ENCODE peak calls at places on chromosomes 3 and 15, in six cellular contexts. M is endodermal cell, P is K562, T is mesendoderm, N is GM23248, J is H9. B is an unnamed sample. For H3K4me1, the result is how much of the 10 kb centered on the place peaks cover.

GRCh38 chr3:140523600-140523999 is 154.3 kb upstream of the TRIM42 start:
- DNase-seq in M (no peak), P (no peak), T (no peak), N (no peak), J (no peak), B (no peak)

GRCh38 chr3:66265627-66266026 is 44.8 kb downstream of the SLC25A26 start:
- DNase-seq in M (no peak), P (no peak), T (no peak), N (no peak), J (no peak), B (no peak)

GRCh38 chr3:193701896-193702644 is 109.1 kb downstream of the OPA1 start:
- DNase-seq in M (no peak), P (no peak), T (no peak), N (peak), J (no peak), B (no peak)

GRCh38 chr15:50143255-50143860 is 24.3 kb upstream of the ATP8B4 start:
- DNase-seq in M (no peak), P (no peak), T (no peak), N (no peak), J (no peak), B (no peak)

GRCh38 chr15:98554272-98555172 is 93.8 kb upstream of the IGF1R start:
- DNase-seq in M (peak), P (no peak), T (peak), N (no peak), J (no peak), B (no peak)

GRCh38 chr3:4897765-4898453 is 81.3 kb upstream of the BHLHE40 start:
- DNase-seq in M (no peak), P (no peak), T (peak), N (peak), J (no peak), B (no peak)

GRCh38 chr15:57323806-57324589 is 52.3 kb upstream of the CGNL1 start:
- DNase-seq in M (peak), P (peak), T (peak), N (no peak), J (peak), B (peak)

GRCh38 chr3:55434789-55435188 is 52.3 kb downstream of the WNT5A start:
- DNase-seq in M (peak), P (peak), T (peak), N (peak), J (peak), B (no peak)

GRCh38 chr3:128051459-128051836 is 789 bp upstream of the SEC61A1 start:
- DNase-seq in M (no peak), P (no peak), T (peak), N (peak), J (no peak), B (no peak)

GRCh38 chr3:71903141-71903540 is 118.2 kb upstream of the PROK2 start:
- DNase-seq in M (no peak), P (no peak), T (no peak), N (peak), J (no peak), B (no peak)

GRCh38 chr3:196979545-196979944 is 10.9 kb upstream of the PIGZ start:
- DNase-seq in M (peak), P (peak), T (no peak), N (peak), J (no peak), B (no peak)

GRCh38 chr15:77507911-77508310 is 87.2 kb downstream of the HMG20A start:
- DNase-seq in M (no peak), P (no peak), T (no peak), N (peak), J (no peak), B (no peak)

GRCh38 chr15:45180201-45180600 is 7.6 kb downstream of the SHF start:
- DNase-seq in M (no peak), P (no peak), T (no peak), N (no peak), J (no peak), B (no peak)

GRCh38 chr3:104856743-104857142 is 510.0 kb upstream of the ALCAM start:
- DNase-seq in M (no peak), P (no peak), T (peak), N (no peak), J (no peak), B (no peak)

GRCh38 chr15:41607033-41607432 is 48.0 kb downstream of the TYRO3 start:
- DNase-seq in M (no peak), P (no peak), T (no peak), N (peak), J (no peak), B (no peak)

GRCh38 chr15:50590288-50590687 is 43.8 kb upstream of the USP50 start:
- DNase-seq in M (no peak), P (no peak), T (no peak), N (no peak), J (no peak), B (no peak)

GRCh38 chr15:95932676-95933075 is 397.8 kb upstream of the NR2F2 start:
- DNase-seq in M (no peak), P (no peak), T (no peak), N (peak), J (no peak), B (no peak)

GRCh38 chr3:9448643-9449042 is 51.2 kb downstream of the SETD5 start:
- DNase-seq in M (no peak), P (no peak), T (no peak), N (peak), J (no peak), B (no peak)

GRCh38 chr3:134644731-134645514 is 5.9 kb downstream of the KY start:
- DNase-seq in M (peak), P (no peak), T (no peak), N (no peak), J (peak), B (no peak)

GRCh38 chr3:81425198-81425868 is 336.1 kb downstream of the GBE1 start:
- DNase-seq in M (peak), P (no peak), T (peak), N (peak), J (no peak), B (no peak)

GRCh38 chr15:101652783-101653430 is 726 bp upstream of the TM2D3 start:
- DNase-seq in M (peak), P (peak), T (peak), N (peak), J (no peak), B (peak)

GRCh38 chr3:6805236-6805635 is 55.7 kb upstream of the GRM7 start:
- DNase-seq in M (no peak), P (no peak), T (no peak), N (no peak), J (no peak), B (no peak)

GRCh38 chr3:188954590-188955208 is 217.1 kb upstream of the TPRG1 start:
- DNase-seq in M (peak), P (peak), T (peak), N (peak), J (peak), B (peak)

GRCh38 chr15:62857411-62857853 is 185.1 kb upstream of the TPM1 start:
- DNase-seq in M (peak), P (no peak), T (no peak), N (peak), J (no peak), B (no peak)

GRCh38 chr3:24259901-24260512 is 234.6 kb downstream of the THRB start:
- DNase-seq in M (no peak), P (peak), T (no peak), N (peak), J (no peak), B (no peak)

GRCh38 chr15:64619880-64620839 is 155.2 kb downstream of the RBPMS2 start:
- DNase-seq in M (no peak), P (no peak), T (no peak), N (peak), J (no peak), B (no peak)

GRCh38 chr15:90126457-90127435 is 24.5 kb upstream of the IDH2 start:
- DNase-seq in M (peak), P (no peak), T (peak), N (peak), J (peak), B (no peak)

GRCh38 chr15:66292261-66293084 is 895 bp upstream of the DIS3L start:
- DNase-seq in M (no peak), P (peak), T (no peak), N (no peak), J (no peak), B (no peak)

GRCh38 chr15:90561344-90562244 is 31.9 kb downstream of the CRTC3 start:
- DNase-seq in M (no peak), P (no peak), T (no peak), N (peak), J (no peak), B (no peak)

GRCh38 chr3:128523591-128523990 is 30.6 kb upstream of the GATA2 start:
- DNase-seq in M (no peak), P (no peak), T (no peak), N (no peak), J (no peak), B (no peak)

GRCh38 chr3:10279384-10280176 is 13.2 kb downstream of the GHRL start:
- DNase-seq in M (no peak), P (peak), T (no peak), N (no peak), J (no peak), B (no peak)

GRCh38 chr3:157098121-157098822 is 61.7 kb downstream of the CCNL1 start:
- DNase-seq in M (no peak), P (no peak), T (no peak), N (peak), J (no peak), B (no peak)

GRCh38 chr3:122265937-122266336 is 59.1 kb upstream of the CSTA start:
- DNase-seq in M (no peak), P (no peak), T (peak), N (no peak), J (no peak), B (no peak)

GRCh38 chr3:31105011-31105410 is 210.6 kb upstream of the GADL1 start:
- DNase-seq in M (no peak), P (no peak), T (no peak), N (peak), J (no peak), B (no peak)

GRCh38 chr3:31103623-31104180 is 209.2 kb upstream of the GADL1 start:
- DNase-seq in M (peak), P (no peak), T (peak), N (no peak), J (no peak), B (no peak)

GRCh38 chr3:31106912-31107311 is 212.5 kb upstream of the GADL1 start:
- DNase-seq in M (no peak), P (no peak), T (no peak), N (peak), J (no peak), B (no peak)

GRCh38 chr3:31106204-31106603 is 211.7 kb upstream of the GADL1 start:
- DNase-seq in M (no peak), P (peak), T (no peak), N (peak), J (no peak), B (no peak)

GRCh38 chr3:31105438-31106077 is 211.1 kb upstream of the GADL1 start:
- DNase-seq in M (no peak), P (peak), T (no peak), N (peak), J (no peak), B (no peak)
- H3K9ac ChIP-seq in M (no peak), P (no peak), T (no peak), N (peak), J (no peak), B (no peak)

GRCh38 chr3:43728947-43729346 is 38.2 kb downstream of the ABHD5 start:
- DNase-seq in M (no peak), P (no peak), T (no peak), N (no peak), J (no peak), B (no peak)

GRCh38 chr3:43726511-43726910 is 35.8 kb downstream of the ABHD5 start:
- DNase-seq in M (no peak), P (no peak), T (no peak), N (peak), J (no peak), B (no peak)

GRCh38 chr3:43727930-43728329 is 37.2 kb downstream of the ABHD5 start:
- DNase-seq in M (no peak), P (no peak), T (no peak), N (peak), J (no peak), B (no peak)

GRCh38 chr3:43729707-43730399 is 39.1 kb downstream of the ABHD5 start:
- DNase-seq in M (no peak), P (no peak), T (no peak), N (no peak), J (no peak), B (no peak)

DNA sequence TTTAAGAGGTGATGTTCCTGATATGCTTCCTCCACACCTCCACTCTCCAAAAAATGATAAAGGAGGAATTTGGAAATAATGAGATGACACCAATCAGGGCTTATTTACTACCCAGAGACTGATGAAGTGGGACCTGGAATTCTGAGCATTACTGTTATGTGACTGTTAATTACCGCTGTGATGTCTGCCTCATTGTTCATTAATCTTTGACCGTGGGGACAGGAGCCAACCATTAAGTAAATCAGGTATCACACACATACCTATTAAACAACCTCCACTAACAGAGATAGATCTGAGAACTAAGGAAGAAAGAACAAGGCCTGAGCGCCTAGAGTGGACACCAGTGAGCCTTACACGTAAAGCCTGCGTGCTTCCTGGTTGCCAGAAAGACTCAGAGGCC is 37.7 kb downstream of the ABHD5 start:
- DNase-seq in M (no peak), P (no peak), T (peak), N (no peak), J (no peak), B (no peak)
- H3K4me1 ChIP-seq in M (under half), P (under half), T (under half), N (under half), J (under half), B (under half)

DNA sequence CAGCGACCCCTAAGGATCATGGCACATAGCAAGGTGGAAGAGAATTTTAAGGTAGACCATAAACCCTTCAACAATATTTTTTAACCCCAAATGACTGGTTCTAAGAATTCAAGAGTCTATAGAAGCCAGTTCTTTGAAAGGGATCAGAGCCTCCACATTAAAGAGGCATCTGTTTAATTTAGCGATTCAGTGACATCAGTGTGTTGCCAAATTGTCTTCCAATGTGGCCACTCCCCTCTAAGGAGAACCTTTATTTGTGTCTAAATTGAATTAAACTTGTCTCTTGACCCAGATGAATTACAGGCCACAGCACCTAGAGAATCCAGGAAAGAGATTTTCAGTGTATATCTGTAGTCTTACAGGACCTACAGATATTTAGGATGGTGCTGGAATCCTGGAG is 6.6 kb upstream of the SH3BP5 start:
- DNase-seq in M (no peak), P (no peak), T (no peak), N (no peak), J (no peak), B (no peak)
- H3K9ac ChIP-seq in M (no peak), P (no peak), T (no peak), N (no peak), J (no peak), B (no peak)

GRCh38 chr3:53597136-53597915 is 102.9 kb downstream of the CACNA1D start:
- DNase-seq in M (no peak), P (no peak), T (no peak), N (no peak), J (no peak), B (no peak)
- H3K4me1 ChIP-seq in M (under half), P (under half), T (under half), N (under half), J (under half), B (under half)

GRCh38 chr3:58299839-58300516 is 6.1 kb upstream of the RPP14 start:
- DNase-seq in M (peak), P (no peak), T (peak), N (peak), J (no peak), B (no peak)
- H3K9ac ChIP-seq in M (no peak), P (no peak), T (no peak), N (no peak), J (no peak), B (no peak)

GRCh38 chr3:181719298-181719859 is 7.7 kb downstream of the SOX2 start:
- DNase-seq in M (no peak), P (no peak), T (no peak), N (no peak), J (no peak), B (no peak)
- H3K4me1 ChIP-seq in M (under half), P (under half), T (under half), N (under half), J (under half), B (under half)

DNA sequence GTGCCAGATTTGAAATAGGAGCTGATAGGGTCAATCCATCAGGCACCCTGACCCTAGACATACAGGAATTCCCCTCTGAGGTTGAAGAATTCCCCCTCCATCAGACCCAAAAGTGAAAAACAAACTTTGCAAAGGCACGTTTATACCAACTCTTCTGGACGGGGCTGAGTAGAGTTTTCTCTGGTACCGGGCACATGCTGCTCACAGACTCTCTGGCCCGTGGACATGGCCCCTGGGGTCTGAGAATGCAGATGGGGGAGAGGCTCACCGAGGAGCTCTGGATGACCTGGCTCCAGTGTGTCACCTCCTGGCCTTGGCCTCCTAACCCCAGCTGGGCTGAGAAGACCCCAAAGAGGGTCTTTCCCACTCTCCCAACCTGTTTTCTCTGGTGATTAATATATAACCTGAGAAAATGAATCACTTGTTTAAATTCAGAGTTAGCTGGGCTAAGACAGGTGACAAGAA is 11.2 kb upstream of the LIPC start:
- DNase-seq in M (no peak), P (no peak), T (no peak), N (no peak), J (no peak), B (no peak)
- H3K9ac ChIP-seq in M (no peak), P (no peak), T (no peak), N (no peak), J (no peak), B (no peak)

GRCh38 chr15:73699249-73700040 is 15.3 kb downstream of the CD276 start:
- DNase-seq in M (peak), P (no peak), T (no peak), N (no peak), J (no peak), B (no peak)

GRCh38 chr15:73696641-73697001 is 12.4 kb downstream of the CD276 start:
- DNase-seq in M (no peak), P (no peak), T (no peak), N (no peak), J (no peak), B (no peak)

GRCh38 chr15:73697033-73697467 is 12.9 kb downstream of the CD276 start:
- DNase-seq in M (peak), P (peak), T (peak), N (peak), J (peak), B (peak)

GRCh38 chr15:73694419-73694818 is 10.2 kb downstream of the CD276 start:
- DNase-seq in M (no peak), P (no peak), T (no peak), N (peak), J (no peak), B (no peak)

GRCh38 chr15:73695773-73696640 is 11.8 kb downstream of the CD276 start:
- DNase-seq in M (no peak), P (no peak), T (no peak), N (no peak), J (no peak), B (no peak)
- H3K4me1 ChIP-seq in M (under half), P (under half), T (under half), N (under half), J (under half), B (under half)

B was measured in kidney.